ENCODE peak calls at places on chromosomes 7 and 10, in six cellular contexts. I, A, B, X, S and C are unnamed samples.

GRCh38 chr7:36854652-36855051 is 130.4 kb upstream of the AOAH start:
- DNase-seq in A (no peak), S (no peak), B (no peak), X (no peak), I (no peak), C (no peak)

GRCh38 chr7:110921478-110922210 is 169.3 kb upstream of the LRRN3 start:
- DNase-seq in X (no peak), I (no peak), S (no peak), B (no peak), A (peak), C (no peak)

GRCh38 chr7:116736927-116737715 is 65.1 kb downstream of the MET start:
- DNase-seq in X (no peak), B (no peak), I (no peak), S (no peak), A (peak), C (no peak)

GRCh38 chr7:134083766-134084487 is 43.2 kb upstream of the LRGUK start:
- DNase-seq in X (no peak), I (no peak), S (no peak), B (no peak), A (peak), C (no peak)

GRCh38 chr10:8182841-8183240 is 128.4 kb downstream of the GATA3 start:
- DNase-seq in A (no peak), B (no peak), I (no peak), X (no peak), S (no peak), C (no peak)

GRCh38 chr10:123390874-123391273 is 236.7 kb downstream of the BUB3 start:
- DNase-seq in B (no peak), S (no peak), I (no peak), X (no peak), A (no peak), C (no peak)

GRCh38 chr10:74825033-74825370 is 1.4 kb upstream of the KAT6B start:
- DNase-seq in A (no peak), I (no peak), B (peak), X (peak), S (peak), C (peak)

GRCh38 chr7:44964384-44964830 is 14.4 kb downstream of the MYO1G start:
- DNase-seq in B (no peak), S (peak), I (no peak), A (no peak), X (no peak), C (peak)

GRCh38 chr7:150390206-150390605 is 11.1 kb downstream of the ZNF775 start:
- DNase-seq in X (peak), A (no peak), I (no peak), S (no peak), B (peak), C (no peak)

GRCh38 chr10:112700401-112700800 is 249.6 kb upstream of the TCF7L2 start:
- DNase-seq in B (no peak), X (no peak), I (no peak), S (no peak), A (peak), C (no peak)

GRCh38 chr10:101091546-101092290 is 29.9 kb downstream of the KAZALD1 start:
- DNase-seq in X (no peak), S (no peak), I (no peak), A (no peak), B (no peak), C (no peak)

GRCh38 chr10:4352566-4352961 is 473.4 kb upstream of the AKR1E2 start:
- DNase-seq in B (no peak), S (no peak), I (no peak), A (peak), X (no peak), C (no peak)

GRCh38 chr7:149568218-149568617 is 70.6 kb upstream of the ZNF746 start:
- DNase-seq in S (no peak), I (no peak), X (no peak), A (no peak), B (no peak), C (no peak)

GRCh38 chr10:124239134-124239533 is 145.7 kb upstream of the CHST15 start:
- DNase-seq in I (no peak), A (no peak), S (no peak), X (no peak), B (no peak), C (no peak)

GRCh38 chr7:68547181-68547580 is 1051.1 kb upstream of the AUTS2 start:
- DNase-seq in X (no peak), S (no peak), A (peak), I (no peak), B (no peak), C (no peak)

GRCh38 chr10:101120884-101121660 is 10.0 kb upstream of the TLX1 start:
- DNase-seq in S (peak), A (no peak), I (no peak), X (peak), B (peak), C (peak)

GRCh38 chr7:98617960-98618418 is 904 bp downstream of the NPTX2 start:
- DNase-seq in I (no peak), A (no peak), B (no peak), X (no peak), S (no peak), C (no peak)

GRCh38 chr7:70694357-70694908 is 437.5 kb upstream of the GALNT17 start:
- DNase-seq in X (peak), A (peak), B (peak), S (peak), I (no peak), C (no peak)

GRCh38 chr10:91779011-91779605 is 19.1 kb upstream of the TNKS2 start:
- DNase-seq in A (peak), I (no peak), X (no peak), S (no peak), B (no peak), C (no peak)

GRCh38 chr7:502296-502695 is 17.4 kb downstream of the PDGFA start:
- DNase-seq in X (no peak), I (no peak), S (no peak), A (no peak), B (peak), C (no peak)

GRCh38 chr10:71331736-71332135 is 12.7 kb downstream of the SLC29A3 start:
- DNase-seq in B (no peak), I (no peak), S (no peak), X (no peak), A (no peak), C (no peak)

GRCh38 chr10:78458983-78459638 is 425.4 kb downstream of the RPS24 start:
- DNase-seq in S (no peak), A (peak), I (peak), B (no peak), X (no peak), C (no peak)

GRCh38 chr7:99365318-99366141 is 9.0 kb upstream of the ARPC1B start:
- DNase-seq in A (no peak), X (peak), I (no peak), B (peak), S (peak), C (peak)

GRCh38 chr7:141722529-141722928 is 14.4 kb downstream of the WEE2 start:
- DNase-seq in I (no peak), A (no peak), S (no peak), X (no peak), B (no peak), C (no peak)

GRCh38 chr10:25556457-25556856 is 377.6 kb upstream of the MYO3A start:
- DNase-seq in S (no peak), B (no peak), I (no peak), X (no peak), A (peak), C (no peak)

GRCh38 chr7:142795339-142795863 is 24.6 kb downstream of the PRSS2 start:
- DNase-seq in S (no peak), B (peak), I (no peak), A (peak), X (no peak), C (no peak)

GRCh38 chr10:132663666-132664365 is 122.1 kb downstream of the NKX6-2 start:
- DNase-seq in X (no peak), A (no peak), B (peak), S (no peak), I (no peak), C (no peak)

GRCh38 chr7:50621932-50622587 is 56.9 kb upstream of the DDC start:
- DNase-seq in S (no peak), X (no peak), B (no peak), A (no peak), I (no peak), C (no peak)

GRCh38 chr7:144134116-144134515 is 11.1 kb downstream of the OR2A14 start:
- DNase-seq in I (no peak), A (no peak), X (no peak), B (no peak), S (no peak), C (no peak)

GRCh38 chr7:158811894-158812293 is 17.4 kb downstream of the ESYT2 start:
- DNase-seq in B (no peak), X (no peak), A (no peak), S (no peak), I (no peak), C (no peak)

GRCh38 chr10:31383810-31384588 is 65.0 kb downstream of the ZEB1 start:
- DNase-seq in A (no peak), X (no peak), B (no peak), I (no peak), S (peak), C (no peak)

GRCh38 chr7:77538186-77538907 is 1.3 kb downstream of the PTPN12 start:
- DNase-seq in A (peak), I (peak), X (peak), S (peak), B (peak), C (peak)

GRCh38 chr10:113473011-113473410 is 79.8 kb upstream of the HABP2 start:
- DNase-seq in X (no peak), B (no peak), S (no peak), I (no peak), A (no peak), C (no peak)

GRCh38 chr7:151376218-151376902 is 33.5 kb downstream of the WDR86 start:
- DNase-seq in A (no peak), I (no peak), B (no peak), S (no peak), X (no peak), C (no peak)

GRCh38 chr10:44293306-44293778 is 91.6 kb downstream of the CXCL12 start:
- DNase-seq in I (no peak), A (no peak), B (no peak), X (no peak), S (no peak), C (no peak)

GRCh38 chr7:129797224-129797789 is 155.5 kb downstream of the UBE2H start:
- DNase-seq in I (no peak), S (no peak), B (peak), A (no peak), X (no peak), C (no peak)

GRCh38 chr10:77637986-77638765 is 568 bp upstream of the KCNMA1 start:
- DNase-seq in B (peak), I (peak), S (no peak), X (no peak), A (peak), C (no peak)

GRCh38 chr10:44998146-44998631 is 2.5 kb upstream of the ZNF22 start:
- DNase-seq in I (no peak), X (no peak), A (peak), B (no peak), S (no peak), C (no peak)

GRCh38 chr10:8193546-8193945 is 139.1 kb downstream of the GATA3 start:
- DNase-seq in A (peak), B (no peak), S (no peak), I (no peak), X (no peak), C (no peak)